ENCODE peak calls at places on chromosomes 7 and 10, in seven cellular contexts. T is transverse colon, Q is erythroblast, E is IMR-90, C is endothelial cell of umbilical vein, Z is GM12878, S is HCT116. H is an unnamed sample.

GRCh38 chr10:30365278-30365677 is 16.2 kb upstream of the MTPAP start:
- DNase-seq in T (no peak), Q (no peak), E (no peak), C (no peak), Z (no peak), S (peak), H (peak)

GRCh38 chr7:45897042-45897690 is 8.9 kb downstream of the IGFBP1 start:
- DNase-seq in T (no peak), Q (no peak), E (peak), C (no peak), Z (no peak), S (no peak), H (no peak)

GRCh38 chr7:155410436-155410835 is 47.5 kb upstream of the EN2 start:
- DNase-seq in T (no peak), Q (no peak), E (no peak), C (no peak), Z (no peak), S (no peak), H (no peak)

GRCh38 chr10:9339702-9340101 is 1285.2 kb downstream of the GATA3 start:
- DNase-seq in T (no peak), Q (no peak), E (no peak), C (no peak), Z (no peak), S (no peak), H (no peak)

GRCh38 chr10:118568327-118568848 is 27.1 kb downstream of the PRLHR start:
- DNase-seq in T (peak), Q (peak), E (peak), C (peak), Z (peak), S (peak), H (no peak)

GRCh38 chr10:98225000-98225399 is 43.0 kb downstream of the LOXL4 start:
- DNase-seq in T (no peak), Q (peak), E (peak), C (no peak), Z (no peak), S (no peak), H (no peak)

GRCh38 chr7:42494722-42495121 is 257.7 kb upstream of the GLI3 start:
- DNase-seq in T (no peak), Q (no peak), E (no peak), C (no peak), Z (no peak), S (no peak), H (no peak)

GRCh38 chr10:59709472-59710125 is at the start of gene SLC16A9:
- DNase-seq in T (peak), Q (peak), E (peak), C (peak), Z (peak), S (peak), H (peak)

GRCh38 chr10:35888400-35888799 is 246.3 kb upstream of the FZD8 start:
- DNase-seq in T (no peak), Q (no peak), E (no peak), C (no peak), Z (no peak), S (no peak), H (no peak)

GRCh38 chr10:58266826-58267712 is 625 bp downstream of the IPMK start:
- DNase-seq in T (peak), Q (peak), E (peak), C (peak), Z (no peak), S (no peak), H (peak)

GRCh38 chr10:80454526-80455460 is 683 bp downstream of the TSPAN14 start:
- DNase-seq in T (peak), Q (peak), E (no peak), C (peak), Z (no peak), S (no peak), H (peak)

GRCh38 chr7:131288446-131288845 is 39.2 kb upstream of the MKLN1 start:
- DNase-seq in T (no peak), Q (peak), E (no peak), C (no peak), Z (no peak), S (no peak), H (no peak)

GRCh38 chr10:92834331-92834730 is 14.0 kb upstream of the EXOC6 start:
- DNase-seq in T (no peak), Q (no peak), E (peak), C (peak), Z (no peak), S (no peak), H (no peak)

GRCh38 chr10:110751845-110752244 is 107.7 kb downstream of the RBM20 start:
- DNase-seq in T (no peak), Q (no peak), E (no peak), C (no peak), Z (peak), S (no peak), H (no peak)

GRCh38 chr10:24722676-24723385 is 856 bp downstream of the ARHGAP21 start:
- DNase-seq in T (peak), Q (peak), E (peak), C (peak), Z (no peak), S (no peak), H (no peak)

GRCh38 chr7:35039343-35039742 is 2.1 kb upstream of the DPY19L1 start:
- DNase-seq in T (no peak), Q (no peak), E (no peak), C (no peak), Z (no peak), S (no peak), H (no peak)

GRCh38 chr7:150371996-150372270 is 3.3 kb downstream of the REPIN1 start:
- DNase-seq in T (no peak), Q (no peak), E (no peak), C (no peak), Z (no peak), S (no peak), H (no peak)

GRCh38 chr7:150370612-150371071 is 2.0 kb downstream of the REPIN1 start:
- DNase-seq in T (no peak), Q (no peak), E (peak), C (no peak), Z (no peak), S (no peak), H (no peak)

GRCh38 chr7:150369740-150370501 is 1.3 kb downstream of the REPIN1 start:
- DNase-seq in T (no peak), Q (no peak), E (no peak), C (peak), Z (no peak), S (no peak), H (no peak)

GRCh38 chr7:150372271-150373048 is 3.8 kb downstream of the REPIN1 start:
- DNase-seq in T (peak), Q (no peak), E (no peak), C (no peak), Z (no peak), S (no peak), H (no peak)

DNA sequence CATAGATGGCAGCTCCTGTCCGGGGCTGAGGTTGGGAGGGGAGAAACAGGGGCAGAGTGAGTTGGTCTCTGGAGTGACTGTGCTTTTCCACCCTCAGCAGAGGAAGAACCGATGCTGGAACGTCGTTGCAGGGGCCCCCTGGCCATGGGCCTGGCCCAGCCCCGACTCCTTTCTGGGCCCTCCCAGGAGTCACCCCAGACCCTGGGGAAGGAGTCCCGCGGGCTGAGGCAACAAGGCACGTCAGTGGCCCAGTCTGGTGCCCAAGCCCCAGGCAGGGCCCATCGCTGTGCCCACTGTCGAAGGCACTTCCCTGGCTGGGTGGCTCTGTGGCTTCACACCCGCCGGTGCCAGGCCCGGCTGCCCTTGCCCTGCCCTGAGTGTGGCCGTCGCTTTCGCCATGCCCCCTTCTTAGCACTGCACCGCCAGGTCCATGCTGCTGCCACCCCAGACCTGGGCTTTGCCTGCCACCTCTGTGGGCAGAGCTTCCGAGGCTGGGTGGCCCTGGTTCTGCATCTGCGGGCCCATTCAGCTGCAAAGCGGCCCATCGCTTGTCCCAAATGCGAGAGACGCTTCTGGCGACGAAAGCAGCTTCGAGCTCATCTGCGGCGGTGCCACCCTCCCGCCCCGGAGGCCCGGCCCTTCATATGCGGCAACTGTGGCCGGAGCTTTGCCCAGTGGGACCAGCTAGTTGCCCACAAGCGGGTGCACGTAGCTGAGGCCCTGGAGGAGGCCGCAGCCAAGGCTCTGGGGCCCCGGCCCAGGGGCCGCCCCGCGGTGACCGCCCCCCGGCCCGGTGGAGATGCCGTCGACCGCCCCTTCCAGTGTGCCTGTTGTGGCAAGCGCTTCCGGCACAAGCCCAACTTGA is 2.7 kb downstream of the REPIN1 start:
- DNase-seq in T (no peak), Q (no peak), E (no peak), C (no peak), Z (no peak), S (no peak), H (no peak)
- TF ChIP-seq POLR2A in T (no peak), Q (no peak), E (no peak), C (no peak), Z (peak), S (no peak), H (no peak)

DNA sequence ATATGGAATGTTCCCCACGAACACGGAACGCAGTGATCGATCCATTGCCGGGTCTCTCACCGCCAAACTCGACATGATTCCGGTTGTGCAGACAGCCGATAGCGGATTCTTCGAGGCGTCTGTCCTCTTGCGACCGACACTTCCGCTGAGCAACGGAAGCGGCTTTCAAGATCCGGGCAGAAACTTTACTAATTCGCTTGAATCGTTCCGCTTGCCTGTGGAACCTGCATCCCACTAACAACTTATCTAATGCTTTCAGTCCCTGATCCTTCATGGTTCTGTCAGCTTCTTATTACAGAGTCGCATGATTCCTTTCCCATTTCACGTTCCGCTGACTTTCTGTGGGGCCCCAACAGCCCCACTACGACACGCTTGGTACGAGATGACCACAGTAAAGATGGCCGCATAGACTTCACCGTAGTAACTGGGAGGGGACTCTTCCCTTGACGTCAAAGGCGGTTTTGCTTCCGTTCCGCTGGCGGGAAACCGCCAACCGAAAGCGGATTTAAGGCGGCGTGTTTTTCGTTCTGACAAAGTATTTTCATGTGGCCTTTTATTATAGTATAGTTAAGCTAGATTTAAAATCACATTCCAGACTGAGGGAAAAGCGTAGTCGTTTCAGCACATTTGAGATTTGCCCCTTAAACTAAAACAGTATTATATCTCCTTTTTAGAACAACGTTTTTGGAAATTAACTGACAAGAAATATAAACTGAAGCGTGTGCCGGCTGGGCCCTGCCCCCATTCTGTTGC is at the start of gene CSTF2T:
- DNase-seq in T (peak), Q (peak), E (peak), C (peak), Z (peak), S (peak), H (peak)
- TF ChIP-seq POLR2A in T (peak), Q (peak), E (peak), C (peak), Z (peak), S (peak), H (peak)

DNA sequence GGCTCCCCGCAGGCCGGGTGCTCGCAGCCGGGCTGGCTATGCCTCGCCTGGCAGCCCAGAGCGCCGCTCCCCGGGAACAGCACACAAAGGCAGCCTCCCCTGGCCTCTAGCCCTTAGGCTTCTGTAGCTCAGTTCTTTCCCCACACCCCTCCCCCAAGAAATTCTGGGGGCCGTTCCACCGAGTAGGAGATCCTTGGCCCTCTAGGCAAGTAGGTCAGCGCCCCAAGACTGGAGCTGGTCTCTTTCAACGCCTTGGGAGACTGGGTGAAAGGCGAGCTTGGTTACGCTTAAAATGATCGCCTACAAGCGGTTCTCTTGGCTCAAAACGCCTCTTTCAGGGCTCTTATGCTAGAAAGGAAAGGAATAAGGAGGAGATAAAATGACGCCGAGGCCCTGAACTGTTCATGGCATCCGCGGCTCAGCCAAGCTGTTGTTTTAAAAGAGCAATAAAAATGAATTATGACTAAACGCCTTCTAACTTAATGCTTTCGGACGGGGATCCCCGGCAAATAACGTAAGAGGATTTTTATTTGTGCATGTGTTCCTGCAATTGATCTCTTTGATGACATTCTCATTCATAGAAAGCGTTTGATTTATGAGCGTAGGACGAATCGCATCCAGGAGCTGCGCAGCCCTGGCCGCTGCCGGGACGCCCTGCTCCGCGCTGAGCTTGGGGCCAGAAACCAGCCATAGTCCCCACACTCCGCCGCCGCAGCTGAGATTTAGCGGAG is 2.9 kb upstream of the HOXA1 start:
- DNase-seq in T (peak), Q (no peak), E (peak), C (peak), Z (no peak), S (no peak), H (no peak)
- TF ChIP-seq POLR2A in T (peak), Q (no peak), E (no peak), C (peak), Z (no peak), S (no peak), H (no peak)

DNA sequence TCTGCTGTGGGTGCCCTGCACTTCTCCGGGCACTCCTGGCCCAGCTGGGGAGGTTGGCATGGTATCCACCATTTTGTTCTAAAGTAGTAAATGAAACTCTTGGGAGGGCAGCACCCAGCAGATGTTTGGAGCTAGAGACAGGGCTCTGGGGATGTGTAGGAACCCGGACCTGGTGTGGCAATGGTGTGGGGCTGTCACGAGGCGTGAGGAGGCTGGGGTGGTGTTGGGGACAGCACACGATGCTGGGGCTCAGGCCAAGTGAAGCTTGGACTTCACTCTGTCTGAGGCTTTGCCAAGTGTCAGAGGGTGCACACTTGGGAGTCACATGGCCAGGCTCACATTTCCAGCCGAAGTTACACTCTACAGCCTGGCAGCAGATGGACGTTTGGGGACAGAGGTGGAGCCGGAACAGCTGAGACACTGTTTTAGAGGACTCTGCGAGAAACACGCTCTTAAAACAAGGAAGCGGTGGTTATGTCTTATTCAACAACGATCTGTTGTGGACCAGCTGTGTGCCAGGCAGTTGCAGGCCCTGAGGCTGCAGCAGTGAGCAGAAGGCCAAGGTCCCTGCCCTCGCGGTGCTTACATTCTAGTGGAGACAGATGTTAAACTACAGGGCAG is 118.2 kb downstream of the CUX1 start:
- DNase-seq in T (peak), Q (no peak), E (no peak), C (no peak), Z (no peak), S (no peak), H (no peak)
- TF ChIP-seq POLR2A in T (peak), Q (no peak), E (no peak), C (no peak), Z (no peak), S (no peak), H (no peak)

DNA sequence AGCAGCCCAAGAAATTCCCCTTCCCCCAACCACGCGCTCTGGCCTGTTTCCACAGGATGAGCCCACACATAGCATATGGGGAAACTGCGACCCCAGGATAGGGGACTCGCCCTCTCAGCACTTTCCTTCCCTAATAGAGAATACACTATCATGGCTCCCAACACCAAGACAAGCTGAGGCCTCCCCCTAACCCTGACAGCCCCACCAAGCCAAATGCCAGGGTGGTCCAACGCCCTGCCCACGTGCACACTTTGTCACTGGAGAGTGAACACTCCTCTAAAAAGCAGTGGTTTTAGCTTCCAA is 11.0 kb downstream of the PSD start:
- DNase-seq in T (no peak), Q (no peak), E (no peak), C (no peak), Z (no peak), S (no peak), H (no peak)
- TF ChIP-seq POLR2A in T (no peak), Q (no peak), E (no peak), C (no peak), Z (no peak), S (no peak), H (no peak)

GRCh38 chr7:28685660-28686417 is 272.3 kb downstream of the TRIL start:
- DNase-seq in T (peak), Q (peak), E (peak), C (peak), Z (no peak), S (peak), H (peak)
- TF ChIP-seq POLR2A in T (peak), Q (no peak), E (peak), C (peak), Z (no peak), S (no peak), H (no peak)

GRCh38 chr7:125119559-125120115 is 190.0 kb upstream of the POT1 start:
- DNase-seq in T (no peak), Q (no peak), E (no peak), C (no peak), Z (no peak), S (no peak), H (no peak)
- TF ChIP-seq POLR2A in T (no peak), Q (no peak), E (no peak), C (no peak), Z (no peak), S (no peak), H (no peak)

DNA sequence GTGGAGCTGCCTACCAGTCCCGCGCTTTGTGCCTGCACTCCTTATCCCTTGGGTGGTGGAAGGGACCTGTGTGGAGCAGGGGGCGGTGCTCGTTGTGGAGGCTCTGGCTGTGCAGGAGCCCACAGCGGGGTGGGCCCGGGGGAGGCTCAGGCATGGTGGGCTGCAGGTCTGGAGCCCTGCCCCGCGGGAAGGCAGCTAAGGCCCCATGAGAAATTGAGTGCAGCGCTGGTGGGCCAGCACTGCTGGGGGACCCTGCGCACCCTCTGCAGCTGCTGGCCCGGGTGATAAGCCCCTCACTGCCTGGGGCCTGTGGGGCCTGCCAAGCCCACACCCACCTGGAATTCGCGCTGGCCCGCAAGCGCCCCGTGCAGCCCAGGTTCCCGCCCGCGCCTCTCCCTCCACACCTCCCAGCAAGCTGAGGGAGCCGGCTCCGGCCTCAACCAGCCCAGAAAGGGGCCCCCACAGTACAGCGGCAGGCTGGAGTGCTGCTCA is 859.6 kb upstream of the KCND2 start:
- DNase-seq in T (no peak), Q (no peak), E (no peak), C (no peak), Z (no peak), S (no peak), H (no peak)
- TF ChIP-seq POLR2A in T (no peak), Q (no peak), E (no peak), C (no peak), Z (no peak), S (no peak), H (no peak)

GRCh38 chr7:101321491-101322401 is at the start of gene IFT22:
- DNase-seq in T (peak), Q (peak), E (peak), C (peak), Z (peak), S (peak), H (peak)
- TF ChIP-seq POLR2A in T (peak), Q (peak), E (no peak), C (peak), Z (peak), S (peak), H (peak)

GRCh38 chr10:3848768-3849643 is 64.0 kb upstream of the KLF6 start:
- DNase-seq in T (no peak), Q (no peak), E (peak), C (peak), Z (no peak), S (no peak), H (no peak)

GRCh38 chr10:3850999-3851937 is 66.3 kb upstream of the KLF6 start:
- DNase-seq in T (no peak), Q (no peak), E (peak), C (peak), Z (peak), S (peak), H (no peak)

GRCh38 chr10:3853016-3853415 is 68.0 kb upstream of the KLF6 start:
- DNase-seq in T (no peak), Q (no peak), E (no peak), C (no peak), Z (no peak), S (no peak), H (no peak)

GRCh38 chr10:3853547-3853989 is 68.6 kb upstream of the KLF6 start:
- DNase-seq in T (peak), Q (no peak), E (no peak), C (no peak), Z (no peak), S (no peak), H (no peak)

GRCh38 chr10:3852147-3852904 is 67.3 kb upstream of the KLF6 start:
- DNase-seq in T (peak), Q (peak), E (peak), C (peak), Z (peak), S (peak), H (peak)
- TF ChIP-seq POLR2A in T (peak), Q (peak), E (peak), C (no peak), Z (no peak), S (no peak), H (no peak)

H was measured in H54.